ENCODE peak calls at places on chromosomes 6 and 20, in seven cellular contexts. I, Y, J, C, Q, V and E are unnamed samples.
A peak's percentile ranks its signal among the peaks of the same experiment; 100 is the strongest.

GRCh38 chr20:53819973-53820451 is 226.4 kb upstream of the ZNF217 start:
- DNase-seq in I (no peak), Y (no peak), J (no peak), C (no peak), Q (no peak), V (no peak), E (no peak)

GRCh38 chr6:47308674-47309325 is 905 bp downstream of the TNFRSF21 start:
- DNase-seq in I (peak; percentile 37), Y (no peak), J (peak; percentile 10), C (peak; percentile 31), Q (peak; percentile 52), V (no peak), E (no peak)

GRCh38 chr6:117195728-117196127 is 69.6 kb upstream of the VGLL2 start:
- DNase-seq in I (no peak), Y (no peak), J (no peak), C (no peak), Q (peak; percentile 69), V (no peak), E (no peak)

GRCh38 chr20:35326732-35327073 is 34.5 kb upstream of the FAM83C start:
- DNase-seq in I (no peak), Y (no peak), J (no peak), C (no peak), Q (no peak), V (no peak), E (no peak)

GRCh38 chr6:44284119-44284518 is 13.9 kb downstream of the TMEM151B start:
- DNase-seq in I (no peak), Y (no peak), J (no peak), C (no peak), Q (no peak), V (no peak), E (no peak)

GRCh38 chr6:163356324-163356723 is 58.2 kb upstream of the QKI start:
- DNase-seq in I (no peak), Y (no peak), J (peak; percentile 60), C (no peak), Q (peak; percentile 47), V (no peak), E (no peak)

GRCh38 chr6:9225441-9225871 is 790.1 kb upstream of the SLC35B3 start:
- DNase-seq in I (no peak), Y (no peak), J (peak; percentile 71), C (no peak), Q (peak; percentile 86), V (no peak), E (no peak)

GRCh38 chr20:54844346-54844745 is 369.0 kb downstream of the DOK5 start:
- DNase-seq in I (no peak), Y (no peak), J (no peak), C (no peak), Q (no peak), V (no peak), E (no peak)

GRCh38 chr20:57808266-57808866 is 98.6 kb upstream of the PMEPA1 start:
- DNase-seq in I (no peak), Y (no peak), J (no peak), C (no peak), Q (no peak), V (no peak), E (no peak)

GRCh38 chr6:158923801-158924498 is 76.1 kb downstream of the RSPH3 start:
- DNase-seq in I (no peak), Y (no peak), J (peak; percentile 13), C (no peak), Q (no peak), V (no peak), E (no peak)

GRCh38 chr6:41157323-41157722 is 3.2 kb upstream of the TREML1 start:
- DNase-seq in I (no peak), Y (no peak), J (no peak), C (no peak), Q (no peak), V (no peak), E (no peak)

GRCh38 chr6:66662196-66662595 is 955.2 kb upstream of the EYS start:
- DNase-seq in I (no peak), Y (no peak), J (no peak), C (no peak), Q (no peak), V (no peak), E (no peak)

GRCh38 chr6:102405860-102406259 is 1012.4 kb downstream of the GRIK2 start:
- DNase-seq in I (no peak), Y (no peak), J (no peak), C (no peak), Q (no peak), V (no peak), E (no peak)

GRCh38 chr20:50107796-50108331 is 5.1 kb downstream of the UBE2V1 start:
- DNase-seq in I (no peak), Y (no peak), J (no peak), C (no peak), Q (no peak), V (no peak), E (no peak)

GRCh38 chr6:43496370-43497128 is 13.6 kb downstream of the LRRC73 start:
- DNase-seq in I (no peak), Y (no peak), J (no peak), C (no peak), Q (peak; percentile 96), V (no peak), E (no peak)

GRCh38 chr6:148508401-148509151 is 165.9 kb downstream of the SASH1 start:
- DNase-seq in I (peak; percentile 74), Y (no peak), J (no peak), C (no peak), Q (peak; percentile 80), V (no peak), E (no peak)

GRCh38 chr20:33301192-33301930 is 18.3 kb downstream of the BPIFB1 start:
- DNase-seq in I (no peak), Y (no peak), J (no peak), C (no peak), Q (no peak), V (no peak), E (no peak)

GRCh38 chr6:157261606-157262005 is 61.7 kb downstream of the TMEM242 start:
- DNase-seq in I (no peak), Y (no peak), J (no peak), C (no peak), Q (no peak), V (no peak), E (no peak)

GRCh38 chr6:89985744-89986493 is 91.7 kb downstream of the GJA10 start:
- DNase-seq in I (peak; percentile 38), Y (no peak), J (peak; percentile 79), C (no peak), Q (no peak), V (no peak), E (no peak)